ENCODE peak calls at places on chromosomes 4 and X, in seven cellular contexts. W is sciatic nerve, U is left lung, A is fibroblast of the aortic adventitia, G is activated T-cell treated with anti-CD3 and anti-CD28 coated beads for 48 hours, S is AG08396, H is GM10248. B is an unnamed sample.

GRCh38 chrX:47145408-47146120 is 543 bp downstream of the RBM10 start:
- DNase-seq in A (peak; percentile 10), S (peak; percentile 46), U (no peak), G (no peak), W (peak; percentile 52), H (peak; percentile 44), B (no peak)

GRCh38 chr4:36285784-36286480 is 4.5 kb downstream of the DTHD1 start:
- DNase-seq in S (no peak), W (no peak), G (peak; percentile 21), A (no peak), U (no peak), H (peak; percentile 70), B (no peak)

GRCh38 chr4:48575964-48576363 is 85.9 kb downstream of the ZAR1 start:
- DNase-seq in G (no peak), U (no peak), A (peak; percentile 8), H (no peak), W (no peak), S (peak; percentile 8), B (no peak)

GRCh38 chrX:30065226-30065625 is 150.1 kb upstream of the MAGEB2 start:
- DNase-seq in W (no peak), A (peak; percentile 22), H (no peak), S (no peak), U (no peak), G (no peak), B (no peak)

GRCh38 chr4:184400891-184401290 is 73.5 kb downstream of the IRF2 start:
- DNase-seq in G (no peak), H (no peak), W (no peak), S (no peak), A (no peak), U (no peak), B (no peak)

GRCh38 chrX:132226169-132226568 is 6.9 kb upstream of the RAP2C start:
- DNase-seq in S (no peak), W (no peak), G (no peak), H (no peak), U (no peak), A (peak; percentile 49), B (peak; percentile 36)

GRCh38 chr4:97911236-97911906 is 231.9 kb downstream of the STPG2 start:
- DNase-seq in G (no peak), H (no peak), A (no peak), W (no peak), U (no peak), S (no peak), B (no peak)

GRCh38 chr4:114399085-114399484 is 199.5 kb upstream of the UGT8 start:
- DNase-seq in H (no peak), W (no peak), A (no peak), S (no peak), U (no peak), G (no peak), B (no peak)

GRCh38 chr4:78426972-78427371 is 124.6 kb upstream of the ANXA3 start:
- DNase-seq in S (no peak), A (no peak), W (no peak), G (no peak), U (no peak), H (no peak), B (no peak)

GRCh38 chr4:41611881-41612871 is 74.2 kb downstream of the LIMCH1 start:
- DNase-seq in G (no peak), U (no peak), A (peak; percentile 62), H (no peak), S (no peak), W (peak; percentile 75), B (peak; percentile 68)

GRCh38 chrX:3271485-3272186 is 74.8 kb downstream of the MXRA5 start:
- DNase-seq in A (peak; percentile 67), S (peak; percentile 18), G (no peak), U (no peak), H (no peak), W (no peak), B (peak; percentile 87)

GRCh38 chr4:3831529-3832150 is 65.5 kb downstream of the ADRA2C start:
- DNase-seq in U (peak; percentile 63), A (no peak), W (no peak), S (no peak), H (no peak), G (no peak), B (no peak)

GRCh38 chr4:836781-837301 is 10.9 kb upstream of the CPLX1 start:
- DNase-seq in A (no peak), H (no peak), U (peak; percentile 74), G (no peak), S (no peak), W (no peak), B (no peak)

GRCh38 chrX:119502727-119503483 is 34.7 kb downstream of the SLC25A5 start:
- DNase-seq in G (no peak), U (no peak), W (no peak), S (no peak), A (peak; percentile 45), H (no peak), B (peak; percentile 5)

GRCh38 chrX:45068555-45068954 is 132.1 kb downstream of the DIPK2B start:
- DNase-seq in U (no peak), H (no peak), G (no peak), A (no peak), W (no peak), S (no peak), B (peak; percentile 14)

GRCh38 chr4:147103403-147103946 is 157.8 kb upstream of the TTC29 start:
- DNase-seq in A (peak; percentile 93), G (no peak), U (no peak), W (peak; percentile 59), S (peak; percentile 88), H (no peak), B (peak; percentile 82)

GRCh38 chr4:55378617-55379467 is 16.9 kb upstream of the TMEM165 start:
- DNase-seq in W (no peak), U (no peak), S (no peak), H (no peak), G (no peak), A (no peak), B (no peak)

GRCh38 chrX:67295924-67296323 is 247.9 kb upstream of the AR start:
- DNase-seq in H (no peak), A (no peak), S (no peak), W (no peak), U (no peak), G (no peak), B (no peak)

GRCh38 chrX:15674514-15674898 is 9.9 kb upstream of the CLTRN start:
- DNase-seq in U (peak; percentile 90), G (peak; percentile 67), H (peak; percentile 88), S (peak; percentile 94), A (peak; percentile 98), W (peak; percentile 98), B (peak; percentile 95)

GRCh38 chr4:53702334-53703266 is 111.3 kb upstream of the LNX1 start:
- DNase-seq in S (peak; percentile 62), U (peak; percentile 85), W (peak; percentile 88), G (no peak), H (peak; percentile 47), A (peak; percentile 85), B (peak; percentile 96)

GRCh38 chrX:31420711-31421151 is 348.9 kb upstream of the FTHL17 start:
- DNase-seq in H (no peak), W (no peak), G (no peak), U (no peak), S (no peak), A (no peak), B (no peak)

GRCh38 chr4:40040908-40041307 is 15.7 kb upstream of the N4BP2 start:
- DNase-seq in H (no peak), W (no peak), A (no peak), U (no peak), G (no peak), S (no peak), B (no peak)

GRCh38 chr4:159446266-159446976 is 343.5 kb downstream of the RAPGEF2 start:
- DNase-seq in W (peak; percentile 57), H (peak; percentile 66), U (no peak), A (peak; percentile 82), S (peak; percentile 64), G (peak; percentile 0), B (peak; percentile 83)

GRCh38 chr4:3786196-3786869 is 20.1 kb downstream of the ADRA2C start:
- DNase-seq in H (no peak), W (no peak), U (peak; percentile 66), A (no peak), S (peak; percentile 60), G (no peak), B (peak; percentile 36)

GRCh38 chrX:120426599-120426998 is 42.5 kb downstream of the LAMP2 start:
- DNase-seq in U (no peak), W (no peak), S (no peak), G (no peak), A (peak; percentile 9), H (no peak), B (no peak)

GRCh38 chr4:81769244-81769643 is 297.5 kb upstream of the RASGEF1B start:
- DNase-seq in S (no peak), A (no peak), U (no peak), W (no peak), G (no peak), H (no peak), B (no peak)

GRCh38 chrX:53239474-53239873 is 14.5 kb upstream of the KDM5C start:
- DNase-seq in S (no peak), U (no peak), A (no peak), G (peak; percentile 44), H (peak; percentile 38), W (no peak), B (no peak)

GRCh38 chr4:56976878-56977320 is 507 bp downstream of the NOA1 start:
- DNase-seq in H (peak; percentile 59), W (no peak), G (peak; percentile 41), U (peak; percentile 92), A (no peak), S (peak; percentile 54), B (no peak)

GRCh38 chr4:8157496-8157895 is 1.1 kb downstream of the ABLIM2 start:
- DNase-seq in H (no peak), S (no peak), G (no peak), A (no peak), W (peak; percentile 71), U (peak; percentile 60), B (no peak)

GRCh38 chr4:98542011-98542410 is 116.4 kb downstream of the TSPAN5 start:
- DNase-seq in A (no peak), W (no peak), G (no peak), S (no peak), H (no peak), U (no peak), B (no peak)

GRCh38 chr4:37535872-37536271 is 150.3 kb downstream of the RELL1 start:
- DNase-seq in G (no peak), W (no peak), S (no peak), H (no peak), U (no peak), A (no peak), B (no peak)

GRCh38 chr4:4919926-4920325 is 60.5 kb downstream of the MSX1 start:
- DNase-seq in A (peak; percentile 88), S (no peak), W (no peak), H (no peak), G (no peak), U (no peak), B (no peak)

GRCh38 chr4:145179201-145179860 is 1.1 kb downstream of the OTUD4 start:
- DNase-seq in A (peak; percentile 50), H (peak; percentile 84), S (peak; percentile 68), U (peak; percentile 94), W (peak; percentile 86), G (peak; percentile 78), B (peak; percentile 78)

GRCh38 chr4:1802151-1802715 is 9.1 kb downstream of the FGFR3 start:
- DNase-seq in A (peak; percentile 15), S (no peak), W (no peak), H (no peak), U (no peak), G (no peak), B (no peak)

GRCh38 chr4:88333741-88334405 is 44.8 kb upstream of the HERC6 start:
- DNase-seq in H (no peak), S (no peak), G (no peak), W (no peak), U (no peak), A (peak; percentile 84), B (no peak)

GRCh38 chrX:135328421-135329005 is 19.2 kb downstream of the ETDC start:
- DNase-seq in H (no peak), G (no peak), S (no peak), U (no peak), W (no peak), A (peak; percentile 42), B (no peak)

GRCh38 chrX:151393514-151393913 is 3.5 kb upstream of the VMA21 start:
- DNase-seq in H (peak; percentile 37), S (no peak), W (no peak), U (no peak), G (no peak), A (no peak), B (peak; percentile 1)

B was measured in lung microvascular endothelial cell.